ENCODE peak calls at places on chromosomes 7 and 10, in six cellular contexts. E is epithelial cell of prostate; J is CD4-positive, alpha-beta T cell; A is left ventricle myocardium inferior; G is astrocyte; D is psoas muscle. S is an unnamed sample.

GRCh38 chr10:110423650-110424049 is 74.1 kb upstream of the DUSP5 start:
- DNase-seq in E (no peak), A (peak; percentile 32), J (no peak), G (no peak), D (no peak), S (no peak)

GRCh38 chr10:68007356-68007755 is 67.7 kb downstream of the HERC4 start:
- DNase-seq in J (no peak), A (no peak), D (no peak), G (no peak), E (no peak), S (no peak)

GRCh38 chr7:11552676-11553075 is 279.3 kb downstream of the THSD7A start:
- DNase-seq in D (no peak), J (no peak), A (no peak), E (no peak), G (no peak), S (no peak)

GRCh38 chr10:42972946-42973345 is 103.9 kb upstream of the RET start:
- DNase-seq in E (no peak), J (no peak), D (no peak), A (no peak), G (no peak), S (no peak)

GRCh38 chr7:142231716-142232115 is 26.1 kb downstream of the PRSS58 start:
- DNase-seq in G (no peak), D (no peak), J (no peak), E (no peak), A (no peak), S (no peak)

GRCh38 chr10:51076442-51076841 is 2.2 kb downstream of the PRKG1 start:
- DNase-seq in G (no peak), J (no peak), A (no peak), E (no peak), D (no peak), S (no peak)

GRCh38 chr10:34584164-34584563 is 230.9 kb downstream of the PARD3 start:
- DNase-seq in D (no peak), A (no peak), E (no peak), J (no peak), G (peak; percentile 86), S (no peak)

GRCh38 chr10:49290131-49290530 is 8.8 kb upstream of the C10orf71 start:
- DNase-seq in G (no peak), J (no peak), D (no peak), A (no peak), E (no peak), S (no peak)

GRCh38 chr7:12741951-12742575 is 54.6 kb downstream of the ARL4A start:
- DNase-seq in A (no peak), G (peak; percentile 43), D (no peak), E (no peak), J (no peak), S (no peak)

GRCh38 chr10:6348091-6348862 is 145.5 kb downstream of the PFKFB3 start:
- DNase-seq in A (peak; percentile 38), D (peak; percentile 77), E (no peak), G (peak; percentile 59), J (peak; percentile 76), S (peak; percentile 69)

GRCh38 chr10:22612316-22612715 is 102.1 kb downstream of the PIP4K2A start:
- DNase-seq in J (no peak), E (no peak), G (no peak), A (no peak), D (no peak), S (no peak)
- H3K27ac ChIP-seq in J (peak overlapping the region; percentile 98), E (no peak overlapping the region), G (no peak overlapping the region), A (no peak overlapping the region), D (no peak overlapping the region), S (no peak overlapping the region)

DNA sequence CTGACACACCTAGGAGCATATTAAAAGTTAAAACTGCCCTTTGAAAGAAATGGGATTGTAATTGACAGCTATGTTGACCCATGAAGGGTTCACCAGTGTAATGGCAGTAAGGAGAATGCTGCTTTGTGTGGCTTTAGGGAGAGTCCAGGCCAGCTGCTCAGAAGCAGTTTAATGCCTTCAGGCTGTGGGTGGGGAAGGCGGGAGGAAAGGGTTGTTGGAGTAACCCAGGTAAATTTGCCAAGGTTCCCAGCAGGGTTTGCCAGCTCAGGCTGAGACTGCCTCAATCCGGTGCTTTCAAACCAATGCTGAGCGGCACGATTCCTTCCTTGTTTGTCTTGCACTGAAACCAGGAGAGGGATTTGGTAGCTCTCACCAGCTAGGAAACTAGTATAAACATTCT is 637.2 kb downstream of the INHBA start:
- DNase-seq in G (no peak), E (peak; percentile 73), A (no peak), J (no peak), D (no peak), S (no peak)
- H3K27ac ChIP-seq in G (no peak overlapping the region), E (peak overlapping the region; percentile 66), A (no peak overlapping the region), J (no peak overlapping the region), D (no peak overlapping the region), S (no peak overlapping the region)

GRCh38 chr10:13993169-13993568 is 337.6 kb downstream of the FRMD4A start:
- DNase-seq in G (peak; percentile 85), D (no peak), E (no peak), J (no peak), A (no peak), S (peak; percentile 74)

GRCh38 chr10:13989616-13990015 is 341.1 kb downstream of the FRMD4A start:
- DNase-seq in D (no peak), J (no peak), G (no peak), E (no peak), A (no peak), S (no peak)

GRCh38 chr10:13990392-13990805 is 340.3 kb downstream of the FRMD4A start:
- DNase-seq in G (no peak), E (no peak), A (peak; percentile 52), D (peak; percentile 70), J (no peak), S (peak; percentile 72)

GRCh38 chr10:13991353-13991752 is 339.4 kb downstream of the FRMD4A start:
- DNase-seq in J (no peak), E (no peak), D (no peak), A (no peak), G (no peak), S (no peak)

GRCh38 chr10:13990918-13991317 is 339.8 kb downstream of the FRMD4A start:
- DNase-seq in G (peak; percentile 80), J (no peak), E (no peak), D (peak; percentile 68), A (peak; percentile 48), S (peak; percentile 79)
- H3K27ac ChIP-seq in G (peak overlapping the region; percentile 62), J (no peak overlapping the region), E (no peak overlapping the region), D (peak overlapping the region; percentile 46), A (peak overlapping the region; percentile 88), S (peak overlapping the region; percentile 65)

DNA sequence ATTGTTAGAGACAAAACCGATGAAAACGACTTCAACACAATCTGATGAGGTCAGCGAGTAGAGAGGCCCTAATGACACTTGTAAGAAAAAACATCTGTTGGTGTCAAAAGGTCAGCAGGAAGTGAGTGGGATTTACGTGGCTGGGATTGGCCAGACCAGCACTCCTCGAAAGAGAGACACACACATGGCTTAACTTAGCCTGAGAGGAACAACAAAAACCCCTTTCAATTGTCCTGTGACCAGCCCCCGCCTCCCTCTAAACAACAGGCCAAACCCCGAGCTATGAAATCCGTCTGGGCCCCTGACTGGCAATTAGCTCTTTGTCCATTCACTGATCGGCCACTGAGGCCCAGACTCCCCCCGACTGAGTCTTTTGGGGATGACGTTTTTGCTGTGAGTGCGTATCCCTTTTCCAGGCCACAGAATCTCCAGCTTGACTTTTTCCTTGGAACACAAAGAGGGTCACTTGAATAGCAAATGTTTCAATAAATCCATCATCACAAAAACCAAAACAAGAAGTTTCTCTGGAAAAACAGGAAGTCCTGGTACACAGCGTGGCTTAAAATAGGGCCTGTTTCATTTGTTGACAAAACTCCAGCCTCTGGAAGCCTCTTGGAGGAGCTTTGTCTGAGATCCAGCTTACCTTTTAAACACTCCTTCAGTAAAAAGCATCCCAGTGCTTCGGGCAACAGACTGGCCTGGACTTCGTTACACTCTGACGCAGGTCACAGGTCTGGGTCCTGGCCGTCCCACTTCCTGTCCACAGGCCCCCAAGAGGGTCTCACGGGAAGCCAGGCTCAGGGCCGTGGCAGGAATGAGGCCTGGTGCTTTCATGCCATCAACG is 103.0 kb downstream of the CTBP2 start:
- DNase-seq in J (no peak), G (peak; percentile 93), A (peak; percentile 61), D (peak; percentile 76), E (no peak), S (peak; percentile 79)
- H3K27ac ChIP-seq in J (no peak overlapping the region), G (peak overlapping the region; percentile 83), A (peak overlapping the region; percentile 91), D (peak overlapping the region; percentile 80), E (peak overlapping the region; percentile 32), S (peak overlapping the region; percentile 98)

GRCh38 chr7:27603813-27604212 is 58.9 kb downstream of the HIBADH start:
- DNase-seq in G (no peak), D (no peak), J (no peak), A (no peak), E (no peak), S (no peak)

GRCh38 chr7:27607210-27607606 is 55.5 kb downstream of the HIBADH start:
- DNase-seq in E (no peak), A (no peak), D (no peak), J (no peak), G (no peak), S (no peak)

GRCh38 chr7:27606270-27607209 is 56.1 kb downstream of the HIBADH start:
- DNase-seq in D (no peak), J (no peak), E (no peak), A (no peak), G (peak; percentile 85), S (no peak)

GRCh38 chr7:27605689-27606269 is 56.9 kb downstream of the HIBADH start:
- DNase-seq in J (no peak), A (no peak), D (no peak), G (peak; percentile 15), E (no peak), S (no peak)

DNA sequence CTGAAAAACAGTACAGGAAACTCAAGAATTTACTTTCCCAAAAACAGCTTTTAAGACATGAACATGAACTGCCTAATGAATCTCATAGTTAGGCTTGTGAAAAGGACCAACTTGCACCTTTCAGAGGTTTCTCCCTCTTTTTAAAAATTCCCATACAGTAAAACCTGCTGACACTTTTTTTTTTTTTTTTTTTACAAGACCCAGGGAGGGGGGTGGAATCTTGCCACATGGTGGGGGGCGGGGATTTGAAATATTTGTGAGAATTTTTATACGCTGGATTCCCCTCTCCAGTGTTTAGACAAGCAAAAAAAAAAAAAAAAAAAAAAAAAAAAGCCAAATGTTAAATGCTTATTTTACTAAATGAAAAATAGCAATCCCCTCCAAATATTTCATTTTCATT is 57.4 kb downstream of the HIBADH start:
- DNase-seq in E (no peak), A (no peak), D (no peak), J (no peak), G (no peak), S (no peak)
- H3K27ac ChIP-seq in E (peak overlapping the region; percentile 82), A (no peak overlapping the region), D (no peak overlapping the region), J (no peak overlapping the region), G (peak overlapping the region; percentile 63), S (no peak overlapping the region)